ENCODE peak calls at places on chromosomes 3 and 15, in six cellular contexts. One of them, this sample, is unnamed.
A peak's percentile ranks its signal among the peaks of the same experiment; 100 is the strongest.

GRCh38 chr15:68097029-68097428 is 42.9 kb downstream of the PIAS1 start:
- DNase-seq in nephron progenitor cell: no peak
- DNase-seq in endothelial cell: no peak
- DNase-seq in GM20000: no peak
- DNase-seq in A549: peak; percentile 48
- DNase-seq in hepatocyte: no peak
- DNase-seq in this sample: no peak

GRCh38 chr15:33278816-33279612 is 31.8 kb upstream of the RYR3 start:
- DNase-seq in nephron progenitor cell: no peak
- DNase-seq in endothelial cell: no peak
- DNase-seq in GM20000: no peak
- DNase-seq in A549: peak; percentile 88
- DNase-seq in hepatocyte: peak; percentile 75
- DNase-seq in this sample: no peak

GRCh38 chr3:159130108-159130507 is 328.3 kb downstream of the MFSD1 start:
- DNase-seq in nephron progenitor cell: no peak
- DNase-seq in endothelial cell: peak; percentile 14
- DNase-seq in GM20000: no peak
- DNase-seq in A549: peak; percentile 29
- DNase-seq in hepatocyte: peak; percentile 10
- DNase-seq in this sample: no peak

GRCh38 chr3:45124379-45124778 is 21.8 kb downstream of the CDCP1 start:
- DNase-seq in nephron progenitor cell: no peak
- DNase-seq in endothelial cell: no peak
- DNase-seq in GM20000: no peak
- DNase-seq in A549: peak; percentile 61
- DNase-seq in hepatocyte: no peak
- DNase-seq in this sample: no peak

GRCh38 chr15:60128000-60128376 is 123.9 kb downstream of the FOXB1 start:
- DNase-seq in nephron progenitor cell: no peak
- DNase-seq in endothelial cell: no peak
- DNase-seq in GM20000: no peak
- DNase-seq in A549: no peak
- DNase-seq in hepatocyte: no peak
- DNase-seq in this sample: no peak

GRCh38 chr15:52362497-52362896 is 66.9 kb upstream of the MYO5C start:
- DNase-seq in nephron progenitor cell: no peak
- DNase-seq in endothelial cell: no peak
- DNase-seq in GM20000: no peak
- DNase-seq in A549: no peak
- DNase-seq in hepatocyte: no peak
- DNase-seq in this sample: no peak

GRCh38 chr15:97350813-97351212 is 609.7 kb upstream of the ARRDC4 start:
- DNase-seq in nephron progenitor cell: no peak
- DNase-seq in endothelial cell: no peak
- DNase-seq in GM20000: no peak
- DNase-seq in A549: no peak
- DNase-seq in hepatocyte: no peak
- DNase-seq in this sample: no peak

GRCh38 chr15:59327942-59328341 is 44.7 kb downstream of the MYO1E start:
- DNase-seq in nephron progenitor cell: no peak
- DNase-seq in endothelial cell: no peak
- DNase-seq in GM20000: no peak
- DNase-seq in A549: no peak
- DNase-seq in hepatocyte: no peak
- DNase-seq in this sample: no peak

GRCh38 chr3:168034152-168034928 is 61.4 kb downstream of the GOLIM4 start:
- DNase-seq in nephron progenitor cell: no peak
- DNase-seq in endothelial cell: no peak
- DNase-seq in GM20000: no peak
- DNase-seq in A549: no peak
- DNase-seq in hepatocyte: peak; percentile 25
- DNase-seq in this sample: no peak

GRCh38 chr15:39645976-39646257 is 65.0 kb downstream of the THBS1 start:
- DNase-seq in nephron progenitor cell: no peak
- DNase-seq in endothelial cell: no peak
- DNase-seq in GM20000: no peak
- DNase-seq in A549: no peak
- DNase-seq in hepatocyte: no peak
- DNase-seq in this sample: no peak

GRCh38 chr3:196193738-196194541 is 17.3 kb downstream of the ZDHHC19 start:
- DNase-seq in nephron progenitor cell: no peak
- DNase-seq in endothelial cell: no peak
- DNase-seq in GM20000: no peak
- DNase-seq in A549: no peak
- DNase-seq in hepatocyte: peak; percentile 47
- DNase-seq in this sample: no peak

GRCh38 chr3:62186967-62187366 is 186.4 kb downstream of the FEZF2 start:
- DNase-seq in nephron progenitor cell: no peak
- DNase-seq in endothelial cell: peak; percentile 13
- DNase-seq in GM20000: no peak
- DNase-seq in A549: no peak
- DNase-seq in hepatocyte: peak; percentile 13
- DNase-seq in this sample: no peak

GRCh38 chr3:160756907-160757623 is 1.0 kb downstream of the PPM1L start:
- DNase-seq in nephron progenitor cell: peak; percentile 34
- DNase-seq in endothelial cell: peak; percentile 22
- DNase-seq in GM20000: no peak
- DNase-seq in A549: no peak
- DNase-seq in hepatocyte: peak; percentile 13
- DNase-seq in this sample: no peak

GRCh38 chr3:158845748-158846350 is 44.0 kb downstream of the MFSD1 start:
- DNase-seq in nephron progenitor cell: peak; percentile 38
- DNase-seq in endothelial cell: peak; percentile 30
- DNase-seq in GM20000: peak; percentile 65
- DNase-seq in A549: peak; percentile 49
- DNase-seq in hepatocyte: peak; percentile 62
- DNase-seq in this sample: peak; percentile 60

GRCh38 chr15:68553994-68554715 is 24.6 kb upstream of the CORO2B start:
- DNase-seq in nephron progenitor cell: peak; percentile 89
- DNase-seq in endothelial cell: peak; percentile 90
- DNase-seq in GM20000: peak; percentile 60
- DNase-seq in A549: peak; percentile 71
- DNase-seq in hepatocyte: peak; percentile 86
- DNase-seq in this sample: peak; percentile 68

GRCh38 chr3:186746008-186746407 is 28.8 kb downstream of the KNG1 start:
- DNase-seq in nephron progenitor cell: no peak
- DNase-seq in endothelial cell: peak; percentile 38
- DNase-seq in GM20000: no peak
- DNase-seq in A549: peak; percentile 95
- DNase-seq in hepatocyte: peak; percentile 73
- DNase-seq in this sample: no peak

GRCh38 chr3:3798641-3799113 is 554 bp upstream of the LRRN1 start:
- DNase-seq in nephron progenitor cell: peak; percentile 60
- DNase-seq in endothelial cell: peak; percentile 41
- DNase-seq in GM20000: peak; percentile 49
- DNase-seq in A549: no peak
- DNase-seq in hepatocyte: peak; percentile 49
- DNase-seq in this sample: peak; percentile 24

GRCh38 chr3:196740476-196741400 is 1.1 kb downstream of the PAK2 start:
- DNase-seq in nephron progenitor cell: peak; percentile 42
- DNase-seq in endothelial cell: no peak
- DNase-seq in GM20000: no peak
- DNase-seq in A549: peak; percentile 15
- DNase-seq in hepatocyte: peak; percentile 45
- DNase-seq in this sample: no peak

GRCh38 chr15:33766329-33766728 is 202.0 kb upstream of the CHRM5 start:
- DNase-seq in nephron progenitor cell: no peak
- DNase-seq in endothelial cell: no peak
- DNase-seq in GM20000: no peak
- DNase-seq in A549: no peak
- DNase-seq in hepatocyte: no peak
- DNase-seq in this sample: no peak

GRCh38 chr3:122415104-122415744 is 638 bp downstream of the WDR5B start:
- DNase-seq in nephron progenitor cell: peak; percentile 18
- DNase-seq in endothelial cell: peak; percentile 27
- DNase-seq in GM20000: peak; percentile 69
- DNase-seq in A549: peak; percentile 43
- DNase-seq in hepatocyte: peak; percentile 65
- DNase-seq in this sample: peak; percentile 62

GRCh38 chr3:106208979-106209378 is 340.2 kb upstream of the CBLB start:
- DNase-seq in nephron progenitor cell: no peak
- DNase-seq in endothelial cell: no peak
- DNase-seq in GM20000: no peak
- DNase-seq in A549: peak; percentile 45
- DNase-seq in hepatocyte: no peak
- DNase-seq in this sample: no peak

GRCh38 chr3:171541181-171541580 is 81.0 kb upstream of the TNIK start:
- DNase-seq in nephron progenitor cell: no peak
- DNase-seq in endothelial cell: no peak
- DNase-seq in GM20000: no peak
- DNase-seq in A549: no peak
- DNase-seq in hepatocyte: no peak
- DNase-seq in this sample: no peak

GRCh38 chr3:52037291-52037690 is 19.1 kb downstream of the DUSP7 start:
- DNase-seq in nephron progenitor cell: no peak
- DNase-seq in endothelial cell: no peak
- DNase-seq in GM20000: no peak
- DNase-seq in A549: no peak
- DNase-seq in hepatocyte: no peak
- DNase-seq in this sample: no peak

GRCh38 chr15:42727740-42728355 is 9.1 kb downstream of the CDAN1 start:
- DNase-seq in nephron progenitor cell: no peak
- DNase-seq in endothelial cell: no peak
- DNase-seq in GM20000: no peak
- DNase-seq in A549: no peak
- DNase-seq in hepatocyte: peak; percentile 23
- DNase-seq in this sample: peak; percentile 11

GRCh38 chr3:14508966-14509795 is 31.0 kb downstream of the GRIP2 start:
- DNase-seq in nephron progenitor cell: peak; percentile 96
- DNase-seq in endothelial cell: peak; percentile 85
- DNase-seq in GM20000: peak; percentile 89
- DNase-seq in A549: peak; percentile 48
- DNase-seq in hepatocyte: peak; percentile 77
- DNase-seq in this sample: peak; percentile 90

GRCh38 chr15:62316413-62317060 is 151.5 kb upstream of the C2CD4B start:
- DNase-seq in nephron progenitor cell: no peak
- DNase-seq in endothelial cell: no peak
- DNase-seq in GM20000: no peak
- DNase-seq in A549: no peak
- DNase-seq in hepatocyte: no peak
- DNase-seq in this sample: no peak

GRCh38 chr3:124492824-124493223 is 237.4 kb upstream of the UMPS start:
- DNase-seq in nephron progenitor cell: peak; percentile 13
- DNase-seq in endothelial cell: peak; percentile 43
- DNase-seq in GM20000: peak; percentile 21
- DNase-seq in A549: peak; percentile 64
- DNase-seq in hepatocyte: peak; percentile 76
- DNase-seq in this sample: peak; percentile 35
- TF ChIP-seq CTCF in nephron progenitor cell: peak; percentile 16
- TF ChIP-seq CTCF in endothelial cell: no peak
- TF ChIP-seq CTCF in GM20000: peak; percentile 14
- TF ChIP-seq CTCF in A549: peak; percentile 52
- TF ChIP-seq CTCF in hepatocyte: peak; percentile 58
- TF ChIP-seq CTCF in this sample: peak; percentile 16

DNA sequence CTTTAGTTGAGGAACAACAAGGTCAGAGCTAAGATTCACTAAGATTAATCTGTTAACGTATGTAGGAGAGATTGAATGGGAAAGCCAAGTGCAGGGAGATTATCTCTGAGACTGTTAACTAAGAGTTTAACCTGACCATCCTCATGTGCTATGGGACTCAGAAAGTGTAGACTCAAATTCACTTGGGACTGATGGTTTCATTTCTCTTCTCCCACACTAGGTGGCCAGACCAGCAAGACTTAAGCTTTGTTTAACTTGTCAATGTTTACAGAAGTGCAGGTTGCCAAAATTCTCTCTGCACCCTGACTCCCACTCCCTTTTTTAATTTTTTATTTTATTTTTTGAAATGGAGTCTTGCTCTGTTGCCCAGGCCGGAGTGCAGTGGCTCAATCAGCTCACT is 6.3 kb upstream of the HEXA start:
- DNase-seq in nephron progenitor cell: no peak
- DNase-seq in endothelial cell: no peak
- DNase-seq in GM20000: no peak
- DNase-seq in A549: peak; percentile 55
- DNase-seq in hepatocyte: no peak
- DNase-seq in this sample: no peak
- TF ChIP-seq CTCF in nephron progenitor cell: no peak
- TF ChIP-seq CTCF in endothelial cell: peak; percentile 26
- TF ChIP-seq CTCF in GM20000: no peak
- TF ChIP-seq CTCF in A549: peak; percentile 20
- TF ChIP-seq CTCF in hepatocyte: no peak
- TF ChIP-seq CTCF in this sample: no peak

DNA sequence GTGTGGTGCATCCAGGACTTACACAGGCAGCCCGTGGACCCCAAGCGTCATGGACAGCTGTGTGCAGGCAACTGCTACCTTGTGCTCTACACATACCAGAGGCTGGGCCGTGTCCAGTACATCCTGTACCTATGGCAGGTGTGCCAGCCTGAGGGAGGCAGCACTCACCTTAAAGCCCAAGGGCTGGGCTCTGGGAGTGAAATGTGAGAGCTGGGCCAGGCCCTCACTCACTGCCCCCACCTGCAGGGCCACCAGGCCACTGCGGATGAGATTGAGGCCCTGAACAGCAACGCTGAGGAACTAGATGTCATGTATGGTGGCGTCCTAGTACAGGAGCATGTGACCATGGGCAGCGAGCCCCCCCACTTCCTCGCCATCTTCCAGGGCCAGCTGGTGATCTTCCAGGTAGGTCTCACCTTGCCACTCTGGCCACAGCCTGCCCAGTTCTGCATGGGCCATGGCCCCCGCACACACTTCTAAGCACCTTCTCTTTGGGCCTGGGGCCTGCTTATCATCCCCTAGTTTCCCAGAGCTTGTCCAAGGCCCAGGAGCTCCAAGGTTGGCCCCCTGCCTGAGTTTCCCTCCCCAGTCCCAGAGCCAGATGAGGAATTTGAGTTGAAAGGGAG is 11.0 kb downstream of the VILL start:
- DNase-seq in nephron progenitor cell: peak; percentile 19
- DNase-seq in endothelial cell: no peak
- DNase-seq in GM20000: no peak
- DNase-seq in A549: no peak
- DNase-seq in hepatocyte: no peak
- DNase-seq in this sample: no peak
- TF ChIP-seq CTCF in nephron progenitor cell: peak; percentile 26
- TF ChIP-seq CTCF in endothelial cell: peak; percentile 22
- TF ChIP-seq CTCF in GM20000: no peak
- TF ChIP-seq CTCF in A549: no peak
- TF ChIP-seq CTCF in hepatocyte: peak; percentile 10
- TF ChIP-seq CTCF in this sample: no peak

GRCh38 chr3:114365268-114365667 is 71.4 kb downstream of the TIGIT start:
- DNase-seq in nephron progenitor cell: no peak
- DNase-seq in endothelial cell: no peak
- DNase-seq in GM20000: no peak
- DNase-seq in A549: no peak
- DNase-seq in hepatocyte: no peak
- DNase-seq in this sample: no peak

GRCh38 chr3:114364806-114365205 is 71.0 kb downstream of the TIGIT start:
- DNase-seq in nephron progenitor cell: no peak
- DNase-seq in endothelial cell: no peak
- DNase-seq in GM20000: no peak
- DNase-seq in A549: no peak
- DNase-seq in hepatocyte: no peak
- DNase-seq in this sample: no peak

GRCh38 chr3:114361391-114361790 is 67.6 kb downstream of the TIGIT start:
- DNase-seq in nephron progenitor cell: no peak
- DNase-seq in endothelial cell: no peak
- DNase-seq in GM20000: no peak
- DNase-seq in A549: no peak
- DNase-seq in hepatocyte: no peak
- DNase-seq in this sample: no peak

GRCh38 chr3:114363554-114364202 is 69.8 kb downstream of the TIGIT start:
- DNase-seq in nephron progenitor cell: no peak
- DNase-seq in endothelial cell: no peak
- DNase-seq in GM20000: no peak
- DNase-seq in A549: peak; percentile 11
- DNase-seq in hepatocyte: peak; percentile 25
- DNase-seq in this sample: no peak

GRCh38 chr3:114362815-114363214 is 69.0 kb downstream of the TIGIT start:
- DNase-seq in nephron progenitor cell: no peak
- DNase-seq in endothelial cell: no peak
- DNase-seq in GM20000: peak; percentile 41
- DNase-seq in A549: peak; percentile 28
- DNase-seq in hepatocyte: peak; percentile 17
- DNase-seq in this sample: peak; percentile 32
- TF ChIP-seq CTCF in nephron progenitor cell: peak; percentile 33
- TF ChIP-seq CTCF in endothelial cell: peak; percentile 40
- TF ChIP-seq CTCF in GM20000: no peak
- TF ChIP-seq CTCF in A549: peak; percentile 60
- TF ChIP-seq CTCF in hepatocyte: peak; percentile 49
- TF ChIP-seq CTCF in this sample: peak; percentile 52

This sample was measured in GM13977.